ENCODE peak calls at places on chromosomes 13 and 19, in five cellular contexts. Y, L, U, W and Q are unnamed samples. For H3K4me1, the result is how much of the 10 kb centered on the place peaks cover.

GRCh38 chr19:5117421-5117820 is 148.5 kb downstream of the KDM4B start:
- DNase-seq in L (no peak), U (no peak), Y (no peak), W (no peak), Q (no peak)

GRCh38 chr19:58563034-58563573 is 4.7 kb upstream of the UBE2M start:
- DNase-seq in W (no peak), U (no peak), L (peak), Y (peak), Q (no peak)

GRCh38 chr19:45768644-45769053 is 403 bp downstream of the SIX5 start:
- DNase-seq in U (peak), W (no peak), L (peak), Y (no peak), Q (no peak)

GRCh38 chr19:49422407-49423277 is 599 bp downstream of the PTH2 start:
- DNase-seq in U (no peak), W (no peak), L (no peak), Y (no peak), Q (no peak)

GRCh38 chr19:37979547-37980082 is 72.6 kb downstream of the SIPA1L3 start:
- DNase-seq in L (peak), Y (peak), W (no peak), U (peak), Q (no peak)

GRCh38 chr13:91894311-91894710 is 495.9 kb downstream of the GPC5 start:
- DNase-seq in U (no peak), L (no peak), Y (no peak), W (no peak), Q (no peak)

GRCh38 chr19:46613525-46613924 is 11.4 kb downstream of the PTGIR start:
- DNase-seq in U (peak), W (no peak), Y (no peak), L (no peak), Q (no peak)

GRCh38 chr19:51064534-51065220 is at the start of gene KLK13:
- DNase-seq in U (peak), L (no peak), Y (peak), W (no peak), Q (no peak)

GRCh38 chr13:46679369-46680180 is 117.4 kb downstream of the ESD start:
- DNase-seq in L (peak), W (no peak), U (no peak), Y (no peak), Q (no peak)

GRCh38 chr19:10238172-10238783 is 7.1 kb upstream of the S1PR2 start:
- DNase-seq in U (peak), L (peak), W (no peak), Y (peak), Q (peak)

GRCh38 chr13:45728759-45729158 is 26.6 kb downstream of the CBY2 start:
- DNase-seq in L (peak), W (no peak), U (no peak), Y (no peak), Q (no peak)

GRCh38 chr19:2974342-2974932 is 2.9 kb upstream of the TLE6 start:
- DNase-seq in Y (no peak), U (peak), L (no peak), W (no peak), Q (peak)

GRCh38 chr13:49063526-49063925 is 87.8 kb downstream of the FNDC3A start:
- DNase-seq in U (no peak), L (no peak), Y (no peak), W (no peak), Q (no peak)

GRCh38 chr19:45505996-45506245 is 1.4 kb upstream of the VASP start:
- DNase-seq in W (no peak), U (no peak), Y (no peak), L (no peak), Q (no peak)

GRCh38 chr13:112700291-112701060 is 10.6 kb downstream of the ATP11A start:
- DNase-seq in W (no peak), Y (peak), U (no peak), L (no peak), Q (no peak)

GRCh38 chr13:63910406-63910957 is 2494.8 kb upstream of the PCDH20 start:
- DNase-seq in W (no peak), U (no peak), Y (no peak), L (no peak), Q (no peak)

GRCh38 chr13:19781526-19781925 is 1.2 kb downstream of the PSPC1 start:
- DNase-seq in W (no peak), L (no peak), Y (no peak), U (no peak), Q (no peak)

GRCh38 chr13:77918391-77919261 is at the start of gene EDNRB:
- DNase-seq in Y (no peak), L (no peak), U (peak), W (no peak), Q (peak)
- TF ChIP-seq CTCF in Y (no peak), L (no peak), U (peak), W (peak), Q (no peak)

GRCh38 chr13:74068471-74068870 is 65.7 kb downstream of the KLF12 start:
- DNase-seq in W (no peak), U (no peak), L (no peak), Y (no peak), Q (no peak)

GRCh38 chr13:74070513-74070912 is 63.7 kb downstream of the KLF12 start:
- DNase-seq in L (no peak), W (no peak), U (no peak), Y (no peak), Q (no peak)

GRCh38 chr13:74070065-74070464 is 64.1 kb downstream of the KLF12 start:
- DNase-seq in W (no peak), U (no peak), Y (no peak), L (peak), Q (no peak)

GRCh38 chr13:74066937-74067336 is 67.3 kb downstream of the KLF12 start:
- DNase-seq in Y (no peak), W (no peak), L (no peak), U (no peak), Q (no peak)

GRCh38 chr13:74067818-74068217 is 66.4 kb downstream of the KLF12 start:
- DNase-seq in L (no peak), W (no peak), U (no peak), Y (no peak), Q (no peak)
- H3K4me1 ChIP-seq in L (half or more), W (under half), U (under half), Y (under half), Q (under half)

DNA sequence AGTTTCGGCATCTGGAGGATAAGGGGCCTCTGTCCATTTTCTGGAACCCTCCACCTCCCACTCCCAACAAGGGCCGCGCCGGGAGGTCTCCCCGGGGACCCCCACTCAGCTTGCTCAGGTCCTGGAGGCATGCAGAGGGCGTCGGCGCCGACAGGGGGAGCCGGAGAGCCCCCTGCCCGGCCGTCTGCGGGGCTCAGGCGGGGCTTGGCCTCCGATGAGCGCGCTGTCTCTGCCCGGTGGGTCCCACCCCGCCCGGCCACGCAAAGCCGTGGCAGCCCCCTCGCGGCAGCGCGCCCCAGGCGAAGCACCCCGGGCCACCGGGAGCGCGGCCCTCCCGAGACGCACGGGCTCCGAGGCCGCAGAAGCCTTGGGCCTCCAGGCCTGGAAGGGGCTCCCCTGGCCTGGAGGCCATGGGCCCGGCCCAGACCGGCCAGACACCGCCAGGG is 149.7 kb upstream of the ZNF536 start:
- DNase-seq in Y (peak), U (no peak), W (no peak), L (no peak), Q (no peak)
- TF ChIP-seq CTCF in Y (peak), U (peak), W (peak), L (peak), Q (peak)

DNA sequence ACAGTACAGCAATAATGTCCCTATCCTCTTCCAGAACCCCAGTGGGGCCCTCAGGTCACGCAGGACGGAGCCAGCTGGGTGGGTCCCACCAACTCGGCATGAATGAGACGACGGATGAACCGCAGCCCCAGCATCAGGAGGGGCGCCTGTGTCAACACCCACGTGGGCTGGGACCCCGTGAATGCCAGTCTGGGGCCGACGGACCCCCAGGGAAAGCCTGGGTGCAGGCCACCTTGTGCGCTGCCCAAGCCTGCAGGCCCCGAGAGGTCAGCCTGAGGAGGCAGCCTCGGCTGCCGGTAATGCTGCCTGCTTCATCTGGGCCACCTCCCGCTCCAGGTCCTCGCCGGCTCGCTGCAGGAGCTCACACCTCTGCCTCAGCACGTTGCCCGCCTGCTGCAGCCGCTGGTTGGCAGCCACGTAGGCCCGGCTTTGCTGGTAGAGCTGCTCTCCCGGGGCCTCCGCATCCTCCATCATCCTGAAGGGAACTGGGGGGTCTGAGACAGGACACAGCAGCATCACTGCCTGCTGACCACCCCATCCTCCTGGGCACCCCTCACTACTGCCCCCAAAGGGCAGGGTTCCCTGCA is 4.2 kb downstream of the C19orf25 start:
- DNase-seq in W (no peak), L (no peak), Y (no peak), U (no peak), Q (no peak)
- H3K4me1 ChIP-seq in W (under half), L (under half), Y (under half), U (under half), Q (half or more)

GRCh38 chr13:77506874-77507273 is 28.6 kb upstream of the SCEL start:
- DNase-seq in W (no peak), Y (no peak), L (peak), U (no peak), Q (no peak)
- TF ChIP-seq CTCF in W (peak), Y (no peak), L (peak), U (peak), Q (no peak)

DNA sequence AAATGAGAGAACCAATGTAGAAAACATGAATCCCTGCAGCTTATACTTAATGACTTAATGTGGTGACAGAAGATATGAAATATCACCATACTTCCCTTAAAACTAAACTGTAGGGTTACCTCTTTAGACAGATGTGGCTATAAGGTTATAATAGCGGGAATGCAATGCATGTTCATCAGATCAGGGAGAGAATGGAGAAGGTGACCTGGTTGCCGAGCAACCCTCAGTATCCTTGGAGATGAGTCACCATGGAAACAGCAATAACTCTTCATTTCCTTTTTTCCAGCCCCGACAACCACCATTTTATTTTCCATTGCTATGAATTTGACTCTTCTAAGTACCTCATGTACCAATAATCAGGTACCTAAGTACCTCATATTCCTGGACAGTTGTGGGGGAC is 28.0 kb upstream of the ZNF835 start:
- DNase-seq in Y (no peak), W (no peak), U (no peak), L (no peak), Q (no peak)
- H3K4me1 ChIP-seq in Y (under half), W (under half), U (under half), L (under half), Q (under half)

GRCh38 chr13:26132756-26133155 is 80.9 kb upstream of the SHISA2 start:
- DNase-seq in U (no peak), L (no peak), W (no peak), Y (no peak), Q (no peak)
- TF ChIP-seq CTCF in U (no peak), L (peak), W (no peak), Y (no peak), Q (no peak)